ENCODE peak calls at places on chromosomes 11 and 22, in seven cellular contexts. L, N, Z, Y, R, W and S are unnamed samples.

GRCh38 chr11:130613396-130613795 is 165.0 kb downstream of the ADAMTS15 start:
- DNase-seq in Z (no peak), Y (no peak), R (no peak), N (no peak), W (no peak), L (no peak), S (no peak)

GRCh38 chr11:69159153-69159850 is 3.6 kb downstream of the SMIM38 start:
- DNase-seq in L (no peak), N (no peak), W (no peak), R (no peak), Y (no peak), Z (no peak), S (no peak)

GRCh38 chr22:41820447-41820846 is 12.5 kb upstream of the SREBF2 start:
- DNase-seq in Z (no peak), W (no peak), R (no peak), Y (no peak), L (no peak), N (no peak), S (no peak)

GRCh38 chr11:74044538-74044937 is 35.7 kb upstream of the UCP3 start:
- DNase-seq in W (no peak), R (no peak), Y (no peak), N (no peak), L (no peak), Z (no peak), S (no peak)

GRCh38 chr11:11510939-11511338 is 110.9 kb downstream of the GALNT18 start:
- DNase-seq in Y (no peak), W (no peak), N (no peak), R (no peak), L (no peak), Z (no peak), S (no peak)

GRCh38 chr11:17766590-17766989 is 32.0 kb downstream of the KCNC1 start:
- DNase-seq in L (no peak), N (no peak), Y (no peak), Z (no peak), R (no peak), W (no peak), S (no peak)

GRCh38 chr11:77558380-77558779 is 31.4 kb upstream of the AQP11 start:
- DNase-seq in L (no peak), Y (no peak), N (no peak), Z (no peak), R (no peak), W (no peak), S (no peak)

GRCh38 chr11:61947486-61948210 is 2.5 kb upstream of the BEST1 start:
- DNase-seq in W (peak; percentile 97), Z (peak; percentile 69), R (peak; percentile 93), N (peak; percentile 90), L (peak; percentile 60), Y (peak; percentile 30), S (peak; percentile 98)

GRCh38 chr22:24768537-24769374 is 5.8 kb downstream of the PIWIL3 start:
- DNase-seq in R (peak; percentile 35), Z (peak; percentile 55), L (peak; percentile 48), Y (no peak), N (peak; percentile 75), W (peak; percentile 63), S (no peak)

GRCh38 chr11:121105063-121105480 is 4.0 kb downstream of the TECTA start:
- DNase-seq in Z (no peak), Y (no peak), W (peak; percentile 59), N (no peak), R (peak; percentile 46), L (no peak), S (no peak)

GRCh38 chr22:39646614-39647210 is 76.2 kb downstream of the CACNA1I start:
- DNase-seq in L (no peak), R (no peak), Z (no peak), W (no peak), Y (no peak), N (peak; percentile 37), S (no peak)

GRCh38 chr22:21074092-21074715 is 28.5 kb downstream of the LRRC74B start:
- DNase-seq in Y (no peak), R (no peak), Z (no peak), L (no peak), W (no peak), N (no peak), S (no peak)

GRCh38 chr22:30605449-30606110 is 1.4 kb upstream of the TCN2 start:
- DNase-seq in W (peak; percentile 35), Z (peak; percentile 44), N (peak; percentile 44), R (no peak), L (peak; percentile 22), Y (peak; percentile 19), S (no peak)

GRCh38 chr22:20428496-20429253 is 8.9 kb downstream of the SCARF2 start:
- DNase-seq in W (no peak), L (no peak), N (no peak), Y (no peak), R (no peak), Z (no peak), S (no peak)

GRCh38 chr11:10669258-10670033 is 24.1 kb downstream of the IRAG1 start:
- DNase-seq in L (no peak), Z (no peak), Y (no peak), W (no peak), R (no peak), N (no peak), S (no peak)

GRCh38 chr22:35352214-35353111 is 28.4 kb upstream of the HMOX1 start:
- DNase-seq in N (peak; percentile 57), Y (no peak), W (peak; percentile 84), R (no peak), L (no peak), Z (peak; percentile 39), S (no peak)

GRCh38 chr11:112961751-112962747 is 829 bp downstream of the NCAM1 start:
- DNase-seq in W (no peak), R (peak; percentile 59), L (no peak), N (peak; percentile 76), Y (no peak), Z (no peak), S (no peak)
- H3K4me3 ChIP-seq in W (peak overlapping the region; percentile 61), R (peak overlapping the region; percentile 62), L (peak overlapping the region; percentile 33), N (peak overlapping the region; percentile 77), Y (no peak overlapping the region), Z (peak overlapping the region; percentile 39), S (peak overlapping the region; percentile 81)

GRCh38 chr11:86066033-86066432 is 2.9 kb downstream of the PICALM start:
- DNase-seq in L (no peak), Y (no peak), W (no peak), N (no peak), Z (no peak), R (no peak), S (no peak)
- H3K4me1 ChIP-seq in L (peaks cover 32% of the 10 kb centered on the region), Y (peaks cover 53% of the 10 kb centered on the region), W (peaks cover 14% of the 10 kb centered on the region), N (peaks cover 32% of the 10 kb centered on the region), Z (peaks cover 54% of the 10 kb centered on the region), R (peaks cover 13% of the 10 kb centered on the region), S (peaks cover 66% of the 10 kb centered on the region)

GRCh38 chr11:113242767-113243397 is 71.5 kb upstream of the TTC12 start:
- DNase-seq in N (no peak), R (peak; percentile 38), Z (no peak), Y (no peak), L (no peak), W (no peak), S (no peak)
- H3K4me3 ChIP-seq in N (no peak overlapping the region), R (peak overlapping the region; percentile 12), Z (peak overlapping the region; percentile 29), Y (peak overlapping the region; percentile 61), L (peak overlapping the region; percentile 30), W (peak overlapping the region; percentile 47), S (peak overlapping the region; percentile 59)

GRCh38 chr22:46749682-46750529 is 11.9 kb upstream of the CERK start:
- DNase-seq in Z (no peak), W (no peak), Y (no peak), R (no peak), L (no peak), N (no peak), S (no peak)

GRCh38 chr22:46750530-46750800 is 12.0 kb upstream of the TBC1D22A start:
- DNase-seq in N (no peak), Z (no peak), Y (no peak), W (no peak), R (no peak), L (no peak), S (no peak)

GRCh38 chr22:46748206-46748947 is 10.3 kb upstream of the CERK start:
- DNase-seq in W (no peak), R (no peak), L (no peak), Y (no peak), Z (no peak), N (no peak), S (no peak)

GRCh38 chr22:46747646-46748045 is 9.6 kb upstream of the CERK start:
- DNase-seq in Y (no peak), Z (no peak), L (no peak), W (no peak), R (no peak), N (no peak), S (no peak)

DNA sequence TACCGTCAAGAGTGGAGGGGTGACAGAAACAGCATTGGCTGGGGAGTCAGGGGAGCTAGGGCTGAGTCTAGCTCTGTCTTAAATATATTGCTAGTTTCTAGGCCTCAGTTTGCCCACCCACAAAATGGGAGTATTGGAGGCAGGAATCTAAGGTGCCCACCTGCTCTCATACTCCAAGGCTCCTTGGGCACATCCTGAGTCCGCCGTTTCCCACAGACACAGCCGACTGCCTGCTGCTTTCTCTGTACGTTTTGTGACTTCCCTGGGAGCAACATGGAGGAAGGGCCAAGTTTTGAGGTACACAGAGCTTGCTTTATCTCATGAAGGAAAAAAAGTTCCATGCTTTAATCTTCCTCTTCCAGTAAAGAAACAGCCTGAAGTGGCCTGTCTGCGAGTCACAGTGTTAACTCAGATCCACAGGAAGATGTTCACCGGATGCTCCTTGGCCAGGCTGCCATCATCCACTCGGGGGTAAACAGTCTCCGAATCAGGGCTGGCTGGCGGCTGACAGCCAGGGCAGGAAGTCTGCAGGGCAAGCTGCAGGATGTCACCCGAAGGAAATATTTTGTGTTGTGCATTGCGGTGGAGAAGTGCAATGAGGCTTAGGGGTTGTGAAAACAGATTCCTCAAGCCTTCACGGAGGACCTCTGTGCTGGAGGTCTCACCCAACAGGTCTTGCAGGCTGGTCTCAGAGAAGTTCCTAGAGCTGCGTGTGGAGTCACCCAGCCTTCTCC is 11.1 kb upstream of the CERK start:
- DNase-seq in Y (no peak), L (peak; percentile 71), W (no peak), Z (peak; percentile 80), R (no peak), N (no peak), S (no peak)
- H3K4me1 ChIP-seq in Y (peaks cover 29% of the 10 kb centered on the region), L (peaks cover 29% of the 10 kb centered on the region), W (peaks cover 14% of the 10 kb centered on the region), Z (peaks cover 26% of the 10 kb centered on the region), R (peaks cover 2% of the 10 kb centered on the region), N (peaks cover 8% of the 10 kb centered on the region), S (peaks cover 42% of the 10 kb centered on the region)